ENCODE peak calls at places on chromosomes 6 and 20, in nine cellular contexts. M is prostate gland, U is GM04504, N is iris pigment epithelial cell, J is nucleus accumbens, W is transverse colon, K is substantia nigra, V is LHCN-M2, F is fibroblast of lung. T is an unnamed sample.
A peak's percentile ranks its signal among the peaks of the same experiment; 100 is the strongest.

GRCh38 chr6:2764610-2765165 is 505 bp upstream of the WRNIP1 start:
- DNase-seq in M (peak; percentile 38), U (no peak), N (peak; percentile 83), J (peak; percentile 47), W (peak; percentile 56), K (peak; percentile 50), V (peak; percentile 69), F (peak; percentile 76), T (peak; percentile 60)

GRCh38 chr6:47741807-47742206 is 40.0 kb upstream of the OPN5 start:
- DNase-seq in M (no peak), U (no peak), N (no peak), J (no peak), W (peak; percentile 40), K (peak; percentile 4), V (peak; percentile 35), F (peak; percentile 86), T (peak; percentile 86)

GRCh38 chr20:1154224-1154623 is 30.6 kb downstream of the TMEM74B start:
- DNase-seq in M (no peak), U (no peak), N (no peak), J (no peak), W (no peak), K (no peak), V (no peak), F (no peak), T (no peak)

GRCh38 chr20:54368578-54368977 is 106.8 kb upstream of the DOK5 start:
- DNase-seq in M (no peak), U (no peak), N (no peak), J (no peak), W (no peak), K (no peak), V (peak; percentile 1), F (no peak), T (no peak)

GRCh38 chr6:165807249-165807951 is 144.4 kb upstream of the PDE10A start:
- DNase-seq in M (no peak), U (no peak), N (no peak), J (no peak), W (no peak), K (no peak), V (no peak), F (no peak), T (no peak)

GRCh38 chr6:82251942-82252341 is 4.4 kb upstream of the IBTK start:
- DNase-seq in M (no peak), U (peak; percentile 18), N (peak; percentile 49), J (no peak), W (no peak), K (no peak), V (peak; percentile 31), F (peak; percentile 27), T (peak; percentile 49)

GRCh38 chr6:154276810-154277577 is 79.6 kb downstream of the IPCEF1 start:
- DNase-seq in M (no peak), U (no peak), N (peak; percentile 54), J (no peak), W (no peak), K (no peak), V (peak; percentile 23), F (peak; percentile 46), T (peak; percentile 33)

GRCh38 chr6:81241717-81242116 is 510.8 kb downstream of the TENT5A start:
- DNase-seq in M (no peak), U (peak; percentile 55), N (peak; percentile 58), J (no peak), W (no peak), K (no peak), V (peak; percentile 65), F (peak; percentile 51), T (peak; percentile 24)

GRCh38 chr20:6055161-6055783 is 1.4 kb upstream of the LRRN4 start:
- DNase-seq in M (no peak), U (no peak), N (no peak), J (no peak), W (no peak), K (no peak), V (no peak), F (no peak), T (no peak)

GRCh38 chr6:52595796-52596130 is 18.9 kb upstream of the TRAM2 start:
- DNase-seq in M (no peak), U (no peak), N (no peak), J (no peak), W (no peak), K (no peak), V (peak; percentile 61), F (no peak), T (no peak)

GRCh38 chr20:63500151-63500901 is 1.4 kb upstream of the EEF1A2 start:
- DNase-seq in M (no peak), U (no peak), N (no peak), J (no peak), W (no peak), K (no peak), V (no peak), F (no peak), T (no peak)

GRCh38 chr6:24152014-24152413 is 26.0 kb downstream of the NRSN1 start:
- DNase-seq in M (no peak), U (no peak), N (no peak), J (no peak), W (no peak), K (no peak), V (no peak), F (no peak), T (no peak)

GRCh38 chr20:47360207-47360488 is 3.6 kb upstream of the ZMYND8 start:
- DNase-seq in M (peak; percentile 90), U (no peak), N (peak; percentile 76), J (no peak), W (peak; percentile 53), K (no peak), V (no peak), F (peak; percentile 44), T (no peak)

GRCh38 chr6:4114123-4114522 is 21.3 kb downstream of the ECI2 start:
- DNase-seq in M (no peak), U (no peak), N (peak; percentile 92), J (no peak), W (no peak), K (no peak), V (peak; percentile 17), F (peak; percentile 50), T (no peak)

GRCh38 chr20:62685781-62686555 is 22.7 kb upstream of the NTSR1 start:
- DNase-seq in M (peak; percentile 32), U (no peak), N (no peak), J (peak; percentile 25), W (peak; percentile 61), K (peak; percentile 32), V (no peak), F (no peak), T (no peak)

GRCh38 chr6:7642784-7643183 is 52.8 kb downstream of the SNRNP48 start:
- DNase-seq in M (no peak), U (no peak), N (no peak), J (no peak), W (peak; percentile 57), K (no peak), V (no peak), F (no peak), T (no peak)

GRCh38 chr6:17866876-17867444 is 120.5 kb downstream of the KIF13A start:
- DNase-seq in M (no peak), U (no peak), N (no peak), J (peak; percentile 22), W (no peak), K (peak; percentile 62), V (no peak), F (no peak), T (no peak)

GRCh38 chr20:5013682-5014447 is 12.6 kb upstream of the SLC23A2 start:
- DNase-seq in M (no peak), U (no peak), N (no peak), J (no peak), W (no peak), K (no peak), V (no peak), F (no peak), T (no peak)

GRCh38 chr20:39468703-39469102 is 506.6 kb downstream of the DHX35 start:
- DNase-seq in M (no peak), U (no peak), N (no peak), J (no peak), W (no peak), K (no peak), V (no peak), F (no peak), T (peak; percentile 4)

GRCh38 chr6:10621227-10621626 is 73.2 kb downstream of the C6orf52 start:
- DNase-seq in M (no peak), U (no peak), N (no peak), J (no peak), W (no peak), K (no peak), V (no peak), F (no peak), T (no peak)

GRCh38 chr6:103522045-103522444 is 1337.7 kb downstream of the HACE1 start:
- DNase-seq in M (no peak), U (no peak), N (no peak), J (no peak), W (no peak), K (no peak), V (no peak), F (no peak), T (peak; percentile 13)

GRCh38 chr20:3927486-3928291 is 38.5 kb downstream of the PANK2 start:
- DNase-seq in M (no peak), U (no peak), N (peak; percentile 58), J (no peak), W (no peak), K (no peak), V (peak; percentile 75), F (no peak), T (no peak)

GRCh38 chr6:121549741-121550140 is 114.3 kb downstream of the GJA1 start:
- DNase-seq in M (no peak), U (peak; percentile 50), N (peak; percentile 94), J (no peak), W (no peak), K (no peak), V (peak; percentile 86), F (peak; percentile 90), T (peak; percentile 30)